ENCODE peak calls at places on chromosomes 7 and 10, in four cellular contexts. One of them, this sample, is unnamed.

GRCh38 chr10:71893920-71894319 is 42.9 kb upstream of the PSAP start:
- DNase-seq in HepG2: peak
- DNase-seq in GM12878: no peak
- DNase-seq in H1: no peak
- DNase-seq in this sample: peak

GRCh38 chr10:71268751-71269150 is 50.3 kb upstream of the SLC29A3 start:
- DNase-seq in HepG2: no peak
- DNase-seq in GM12878: no peak
- DNase-seq in H1: no peak
- DNase-seq in this sample: no peak

GRCh38 chr10:62637249-62638061 is 167.1 kb upstream of the ADO start:
- DNase-seq in HepG2: peak
- DNase-seq in GM12878: peak
- DNase-seq in H1: no peak
- DNase-seq in this sample: no peak

GRCh38 chr10:123135415-123136141 is at the start of gene HMX3:
- DNase-seq in HepG2: no peak
- DNase-seq in GM12878: no peak
- DNase-seq in H1: no peak
- DNase-seq in this sample: peak

GRCh38 chr10:83957168-83957750 is 182.1 kb upstream of the GHITM start:
- DNase-seq in HepG2: no peak
- DNase-seq in GM12878: no peak
- DNase-seq in H1: no peak
- DNase-seq in this sample: no peak

GRCh38 chr7:96833701-96834453 is 124.2 kb upstream of the SEM1 start:
- DNase-seq in HepG2: peak
- DNase-seq in GM12878: no peak
- DNase-seq in H1: no peak
- DNase-seq in this sample: no peak

GRCh38 chr10:63866075-63866746 is 345.0 kb downstream of the REEP3 start:
- DNase-seq in HepG2: peak
- DNase-seq in GM12878: peak
- DNase-seq in H1: peak
- DNase-seq in this sample: peak

GRCh38 chr10:130623680-130624271 is 487.6 kb downstream of the GLRX3 start:
- DNase-seq in HepG2: no peak
- DNase-seq in GM12878: no peak
- DNase-seq in H1: no peak
- DNase-seq in this sample: no peak

GRCh38 chr10:119724630-119725549 is 960 bp upstream of the INPP5F start:
- DNase-seq in HepG2: peak
- DNase-seq in GM12878: no peak
- DNase-seq in H1: no peak
- DNase-seq in this sample: no peak

GRCh38 chr10:133178357-133179127 is 18.5 kb downstream of the KNDC1 start:
- DNase-seq in HepG2: no peak
- DNase-seq in GM12878: no peak
- DNase-seq in H1: no peak
- DNase-seq in this sample: no peak

GRCh38 chr10:1180836-1181235 is 124.7 kb downstream of the WDR37 start:
- DNase-seq in HepG2: no peak
- DNase-seq in GM12878: no peak
- DNase-seq in H1: no peak
- DNase-seq in this sample: peak
- TF ChIP-seq BRCA1 in HepG2: no peak
- TF ChIP-seq BRCA1 in GM12878: no peak
- TF ChIP-seq BRCA1 in H1: no peak
- TF ChIP-seq BRCA1 in this sample: no peak

DNA sequence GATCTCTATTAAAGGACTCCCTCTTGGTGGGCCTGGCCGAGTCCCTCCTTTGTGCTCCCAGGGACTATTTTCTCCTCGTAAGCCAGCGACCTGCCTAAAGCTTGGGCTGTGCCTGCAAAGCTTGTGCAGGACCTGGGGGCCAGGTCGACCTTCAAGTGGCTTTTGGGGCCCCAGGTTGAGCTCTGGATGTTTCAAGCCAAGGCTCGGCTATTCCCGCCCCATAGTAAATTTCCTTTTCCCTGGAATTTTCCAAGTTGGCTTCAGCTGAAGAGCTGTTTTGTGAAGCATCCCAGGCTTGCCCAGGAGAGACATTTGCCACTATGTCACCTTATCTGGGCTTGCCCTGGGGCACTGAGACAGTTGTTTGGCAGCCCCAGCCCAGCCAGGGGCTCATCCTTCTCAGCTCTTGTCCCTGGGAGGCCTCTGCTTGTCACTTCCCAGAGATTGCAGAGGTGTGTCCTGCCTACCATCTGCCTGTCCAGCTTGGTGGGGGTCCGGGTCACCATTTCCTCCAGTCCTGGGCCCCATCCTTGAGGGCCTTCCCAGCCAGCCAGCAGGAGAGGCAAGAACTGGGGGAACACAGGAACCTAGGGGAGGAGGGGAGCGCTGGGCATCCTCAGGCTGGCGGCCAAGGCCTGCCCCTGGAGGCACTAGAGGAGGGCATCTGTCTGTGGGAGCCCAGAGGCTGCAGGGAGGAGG is 20.2 kb downstream of the ZMIZ2 start:
- DNase-seq in HepG2: no peak
- DNase-seq in GM12878: no peak
- DNase-seq in H1: no peak
- DNase-seq in this sample: no peak
- TF ChIP-seq BRCA1 in HepG2: no peak
- TF ChIP-seq BRCA1 in GM12878: no peak
- TF ChIP-seq BRCA1 in H1: no peak
- TF ChIP-seq BRCA1 in this sample: no peak

DNA sequence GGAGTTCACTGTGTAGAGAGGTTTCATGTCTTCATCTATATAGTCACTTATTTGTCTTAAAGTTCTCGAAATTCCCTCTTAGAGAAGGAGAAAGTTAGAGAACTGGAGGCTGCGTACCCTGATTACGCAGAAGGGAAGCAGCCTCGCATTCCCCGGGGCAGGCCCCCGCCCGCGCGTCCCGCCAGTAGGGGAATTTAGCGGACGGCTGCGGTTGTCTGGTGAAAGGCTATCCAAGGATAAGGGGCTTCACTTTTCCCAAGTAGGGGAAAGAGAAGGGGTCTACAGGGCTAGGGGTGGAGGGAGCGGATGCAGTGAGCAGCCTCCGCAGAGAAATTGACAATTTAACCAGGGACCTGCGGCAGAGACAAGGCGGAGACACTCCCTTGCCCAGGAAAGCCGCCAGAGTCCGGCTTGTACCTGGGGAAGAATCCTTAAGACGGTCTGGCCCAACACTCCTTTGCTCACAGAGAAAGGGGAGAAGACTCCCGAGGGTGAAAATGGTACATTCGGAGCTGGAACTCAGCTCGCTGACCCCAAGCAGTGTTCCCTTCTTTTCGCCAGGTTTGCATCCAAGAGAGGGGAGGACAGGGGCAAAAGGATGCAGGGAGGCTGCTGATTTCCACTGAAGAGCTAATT is 976 bp upstream of the MAGI2 start:
- DNase-seq in HepG2: no peak
- DNase-seq in GM12878: no peak
- DNase-seq in H1: no peak
- DNase-seq in this sample: no peak
- TF ChIP-seq BRCA1 in HepG2: no peak
- TF ChIP-seq BRCA1 in GM12878: no peak
- TF ChIP-seq BRCA1 in H1: no peak
- TF ChIP-seq BRCA1 in this sample: no peak

DNA sequence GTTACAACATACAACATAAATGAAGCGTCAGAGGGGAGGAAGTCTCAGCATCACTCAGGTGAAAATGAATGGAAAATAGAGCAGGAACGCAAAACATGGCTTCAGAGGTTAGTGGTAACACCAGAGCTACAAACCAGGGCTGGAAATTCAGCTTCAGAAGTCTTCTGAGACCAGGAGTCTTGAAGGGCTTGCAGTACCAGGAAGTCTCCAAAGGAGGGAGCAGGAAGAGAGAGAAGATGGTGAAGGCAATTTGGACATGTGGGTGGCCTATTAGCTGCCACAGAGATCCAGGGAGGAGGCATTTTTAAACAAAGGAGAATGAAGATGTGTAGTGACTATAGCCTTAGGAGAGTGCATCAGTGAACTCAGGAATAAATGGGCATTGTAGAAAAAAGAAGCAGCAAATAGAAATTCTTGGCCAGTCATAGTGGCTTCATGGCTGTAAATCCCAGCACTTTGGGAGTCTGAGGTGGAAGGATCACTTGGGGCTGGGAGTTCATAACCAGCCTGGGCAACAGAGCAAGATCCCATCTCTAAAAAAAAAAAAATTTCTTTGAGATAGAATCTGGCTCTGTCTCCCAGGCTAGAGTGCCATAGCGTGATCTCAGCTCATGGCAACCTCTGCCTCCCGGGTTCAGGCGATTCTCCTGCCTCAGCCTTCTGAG is 9.3 kb upstream of the TET1 start:
- DNase-seq in HepG2: peak
- DNase-seq in GM12878: no peak
- DNase-seq in H1: peak
- DNase-seq in this sample: peak
- TF ChIP-seq BRCA1 in HepG2: no peak
- TF ChIP-seq BRCA1 in GM12878: no peak
- TF ChIP-seq BRCA1 in H1: no peak
- TF ChIP-seq BRCA1 in this sample: no peak

This sample was measured in K562.